ENCODE peak calls at places on chromosomes 5 and 9, in four cellular contexts. L is fibroblast of the aortic adventitia; O is activated CD8-positive, alpha-beta T cell treated with anti-CD3 and anti-CD28 coated beads for 36 hours; B is HuH-7. C is an unnamed sample.

GRCh38 chr9:137811283-137811870 is 66.2 kb upstream of the CACNA1B start:
- DNase-seq in L (no peak), O (no peak), B (no peak), C (no peak)

GRCh38 chr5:90434116-90434714 is 24.7 kb upstream of the CETN3 start:
- DNase-seq in L (peak), O (peak), B (no peak), C (no peak)

GRCh38 chr9:105318729-105319513 is 74.5 kb downstream of the SLC44A1 start:
- DNase-seq in L (no peak), O (no peak), B (peak), C (no peak)

GRCh38 chr5:131264453-131265200 is 774 bp downstream of the CDC42SE2 start:
- DNase-seq in L (peak), O (peak), B (no peak), C (no peak)

GRCh38 chr5:36552626-36553393 is 53.6 kb upstream of the SLC1A3 start:
- DNase-seq in L (no peak), O (no peak), B (no peak), C (no peak)

GRCh38 chr5:60540855-60541805 is 158.8 kb downstream of the DEPDC1B start:
- DNase-seq in L (peak), O (peak), B (no peak), C (no peak)

GRCh38 chr5:158769079-158769478 is 330.6 kb downstream of the EBF1 start:
- DNase-seq in L (peak), O (no peak), B (no peak), C (no peak)

GRCh38 chr5:4275232-4275631 is 679.6 kb downstream of the IRX1 start:
- DNase-seq in L (no peak), O (no peak), B (no peak), C (no peak)

GRCh38 chr5:171323806-171324632 is 15.0 kb downstream of the TLX3 start:
- DNase-seq in L (no peak), O (no peak), B (no peak), C (no peak)

GRCh38 chr9:69923972-69924371 is 103.4 kb downstream of the CFAP95 start:
- DNase-seq in L (no peak), O (no peak), B (no peak), C (no peak)

GRCh38 chr5:94375801-94376200 is 242.6 kb downstream of the KIAA0825 start:
- DNase-seq in L (peak), O (no peak), B (no peak), C (no peak)

C was measured in T1000.